ENCODE peak calls at places on chromosome 14, in five cellular contexts. J is A549, S is ascending aorta, Z is prostate gland, A is hepatocyte. U is an unnamed sample.

GRCh38 chr14:24051162-24051788 is 534 bp upstream of the CARMIL3 start:
- DNase-seq in J (no peak), S (no peak), Z (no peak), A (no peak), U (no peak)

GRCh38 chr14:72401632-72402428 is 469.6 kb downstream of the RGS6 start:
- DNase-seq in S (no peak), Z (no peak), J (no peak), A (no peak), U (no peak)

GRCh38 chr14:101595349-101595748 is 34.1 kb downstream of the DIO3 start:
- DNase-seq in A (no peak), Z (no peak), S (no peak), J (no peak), U (no peak)

GRCh38 chr14:30620178-30620577 is 1.9 kb upstream of the SCFD1 start:
- DNase-seq in Z (no peak), J (peak), A (no peak), S (no peak), U (peak)

GRCh38 chr14:93081875-93082570 is 33.7 kb downstream of the ITPK1 start:
- DNase-seq in Z (no peak), S (no peak), J (no peak), A (no peak), U (no peak)

GRCh38 chr14:69010632-69011031 is 31.5 kb upstream of the ACTN1 start:
- DNase-seq in Z (no peak), S (no peak), J (peak), A (no peak), U (no peak)

GRCh38 chr14:97462081-97462480 is 664.9 kb downstream of the VRK1 start:
- DNase-seq in Z (no peak), S (no peak), J (no peak), A (no peak), U (no peak)

GRCh38 chr14:30230719-30231118 is 303.1 kb upstream of the PRKD1 start:
- DNase-seq in A (no peak), Z (no peak), J (no peak), S (no peak), U (no peak)

GRCh38 chr14:54867011-54867410 is 35.6 kb downstream of the GCH1 start:
- DNase-seq in Z (no peak), S (no peak), J (no peak), A (no peak), U (no peak)

GRCh38 chr14:100443643-100444042 is 120.5 kb downstream of the SLC25A47 start:
- DNase-seq in S (no peak), A (no peak), J (no peak), Z (no peak), U (no peak)

GRCh38 chr14:59816931-59817330 is 53.6 kb downstream of the RTN1 start:
- DNase-seq in Z (no peak), S (no peak), J (no peak), A (no peak), U (no peak)

GRCh38 chr14:49594347-49595089 is 4.2 kb upstream of the LRR1 start:
- DNase-seq in S (no peak), J (peak), Z (no peak), A (peak), U (peak)

GRCh38 chr14:30194769-30195168 is 267.1 kb upstream of the PRKD1 start:
- DNase-seq in A (no peak), S (no peak), J (no peak), Z (no peak), U (no peak)

GRCh38 chr14:36373982-36374673 is 53.7 kb upstream of the MBIP start:
- DNase-seq in S (no peak), J (peak), A (peak), Z (peak), U (peak)

GRCh38 chr14:85527006-85527405 is 2.9 kb upstream of the FLRT2 start:
- DNase-seq in J (peak), A (no peak), Z (no peak), S (no peak), U (no peak)

GRCh38 chr14:67018720-67019119 is 170.5 kb upstream of the GARIN2 start:
- DNase-seq in A (no peak), J (no peak), Z (no peak), S (no peak), U (no peak)

DNA sequence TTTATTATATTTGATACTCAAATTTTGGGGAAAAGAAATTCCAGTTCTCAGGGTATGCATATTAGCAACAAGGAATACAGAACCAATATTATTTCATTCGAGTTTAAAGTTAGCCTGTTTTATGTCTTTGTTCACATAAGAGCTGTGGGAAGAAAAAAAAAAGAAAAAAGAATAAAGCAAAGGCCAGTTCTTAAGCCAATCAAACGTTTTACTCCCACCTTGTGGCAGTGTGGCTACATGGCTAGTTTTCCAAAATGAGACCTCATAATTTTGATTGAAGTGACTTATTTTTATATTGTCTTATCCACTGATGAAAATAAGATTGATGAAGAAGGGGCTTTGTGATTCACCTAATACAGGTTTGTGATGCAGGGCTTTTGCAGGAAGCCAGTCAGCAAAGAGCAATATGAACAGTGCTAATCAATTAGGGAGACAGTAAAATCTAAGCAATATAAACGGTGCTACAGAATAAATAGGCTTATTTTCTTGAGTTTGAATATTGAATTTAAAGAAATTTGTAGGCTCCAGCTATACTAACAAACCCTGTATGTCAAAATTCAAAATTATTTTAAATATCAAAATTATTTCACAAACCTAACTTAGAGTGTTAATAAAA is 624.1 kb upstream of the FOXG1 start:
- DNase-seq in Z (no peak), J (peak), A (peak), S (no peak), U (no peak)
- TF ChIP-seq CTCF in Z (no peak), J (peak), A (peak), S (no peak), U (no peak)

GRCh38 chr14:90697577-90698206 is 118.5 kb downstream of the TTC7B start:
- DNase-seq in Z (peak), S (peak), A (peak), J (peak), U (peak)
- H3K4me3 ChIP-seq in Z (no peak), S (no peak), A (no peak), J (no peak), U (no peak)

GRCh38 chr14:105067140-105067968 is 2.1 kb upstream of the GPR132 start:
- DNase-seq in A (no peak), Z (no peak), S (no peak), J (no peak), U (no peak)
- H3K27ac ChIP-seq in A (no peak), Z (no peak), S (no peak), J (peak), U (no peak)

GRCh38 chr14:87975636-87976035 is 17.3 kb downstream of the GALC start:
- DNase-seq in S (no peak), J (no peak), Z (no peak), A (no peak), U (no peak)
- TF ChIP-seq CTCF in S (no peak), J (no peak), Z (no peak), A (no peak), U (no peak)

U was measured in OCI-LY7.